ENCODE peak calls at places on chromosomes 4 and X, in four cellular contexts. M, U, B and R are unnamed samples.

GRCh38 chr4:127708985-127709384 is 21.2 kb upstream of the SLC25A31 start:
- DNase-seq in M (no peak), U (no peak), B (peak), R (no peak)

GRCh38 chr4:181659202-181659601 is 584.0 kb upstream of the TENM3 start:
- DNase-seq in M (no peak), U (no peak), B (no peak), R (no peak)

GRCh38 chrX:1807301-1807731 is 192.5 kb downstream of the ASMT start:
- DNase-seq in M (no peak), U (no peak), B (no peak), R (peak)

GRCh38 chrX:447052-447451 is 60.3 kb upstream of the PPP2R3B start:
- DNase-seq in M (no peak), U (no peak), B (no peak), R (no peak)

GRCh38 chr4:24853142-24853541 is 57.8 kb downstream of the SOD3 start:
- DNase-seq in M (no peak), U (no peak), B (no peak), R (no peak)

GRCh38 chr4:176273741-176274140 is 4.7 kb upstream of the ASB5 start:
- DNase-seq in M (no peak), U (no peak), B (no peak), R (no peak)

GRCh38 chr4:67520141-67520540 is 25.2 kb downstream of the CENPC start:
- DNase-seq in M (no peak), U (no peak), B (no peak), R (no peak)

GRCh38 chr4:173040200-173040599 is 128.4 kb upstream of the GALNT7 start:
- DNase-seq in M (no peak), U (no peak), B (peak), R (no peak)

GRCh38 chr4:114807759-114808404 is 209.3 kb downstream of the UGT8 start:
- DNase-seq in M (no peak), U (no peak), B (no peak), R (no peak)

GRCh38 chr4:159607824-159608223 is 504.9 kb downstream of the RAPGEF2 start:
- DNase-seq in M (no peak), U (no peak), B (no peak), R (no peak)

GRCh38 chr4:136319789-136320470 is 1212.4 kb downstream of the PCDH18 start:
- DNase-seq in M (no peak), U (no peak), B (no peak), R (no peak)

GRCh38 chr4:139453041-139453370 is 915 bp upstream of the RAB33B start:
- DNase-seq in M (no peak), U (no peak), B (no peak), R (no peak)

GRCh38 chr4:26067035-26067434 is 153.0 kb downstream of the SMIM20 start:
- DNase-seq in M (no peak), U (no peak), B (no peak), R (no peak)

GRCh38 chrX:133670394-133670793 is 255.1 kb upstream of the GPC4 start:
- DNase-seq in M (no peak), U (no peak), B (peak), R (no peak)

GRCh38 chr4:89506866-89507494 is 199.4 kb upstream of the GPRIN3 start:
- DNase-seq in M (no peak), U (no peak), B (no peak), R (no peak)

GRCh38 chr4:88949605-88950004 is 107.4 kb downstream of the FAM13A start:
- DNase-seq in M (no peak), U (no peak), B (no peak), R (no peak)

GRCh38 chr4:107392951-107393350 is 327.1 kb downstream of the PAPSS1 start:
- DNase-seq in M (no peak), U (no peak), B (no peak), R (no peak)

GRCh38 chr4:18754180-18754579 is 732.6 kb upstream of the LCORL start:
- DNase-seq in M (no peak), U (no peak), B (no peak), R (no peak)

DNA sequence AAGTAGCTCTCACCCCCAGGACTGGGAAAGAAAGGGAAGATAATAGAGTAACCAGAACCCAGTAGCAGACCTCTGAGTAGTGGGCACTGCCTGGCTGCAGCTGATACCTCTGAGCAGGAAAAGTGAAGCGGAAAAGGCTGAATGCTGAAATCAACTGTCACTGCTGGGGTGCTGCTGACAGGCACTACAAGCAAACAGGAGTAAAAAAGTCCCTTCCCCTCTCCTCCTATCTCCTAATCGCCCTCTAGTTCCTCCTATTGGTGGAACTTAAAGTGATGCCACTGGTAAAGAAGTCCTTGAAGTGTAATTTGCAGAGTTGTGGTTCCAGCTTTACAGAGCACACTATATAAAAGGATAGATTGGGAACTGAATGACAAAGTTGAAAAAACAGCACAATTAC is 32.8 kb upstream of the GLRB start:
- DNase-seq in M (no peak), U (no peak), B (no peak), R (no peak)
- TF ChIP-seq CTCF in M (peak), U (no peak), B (no peak), R (no peak)

DNA sequence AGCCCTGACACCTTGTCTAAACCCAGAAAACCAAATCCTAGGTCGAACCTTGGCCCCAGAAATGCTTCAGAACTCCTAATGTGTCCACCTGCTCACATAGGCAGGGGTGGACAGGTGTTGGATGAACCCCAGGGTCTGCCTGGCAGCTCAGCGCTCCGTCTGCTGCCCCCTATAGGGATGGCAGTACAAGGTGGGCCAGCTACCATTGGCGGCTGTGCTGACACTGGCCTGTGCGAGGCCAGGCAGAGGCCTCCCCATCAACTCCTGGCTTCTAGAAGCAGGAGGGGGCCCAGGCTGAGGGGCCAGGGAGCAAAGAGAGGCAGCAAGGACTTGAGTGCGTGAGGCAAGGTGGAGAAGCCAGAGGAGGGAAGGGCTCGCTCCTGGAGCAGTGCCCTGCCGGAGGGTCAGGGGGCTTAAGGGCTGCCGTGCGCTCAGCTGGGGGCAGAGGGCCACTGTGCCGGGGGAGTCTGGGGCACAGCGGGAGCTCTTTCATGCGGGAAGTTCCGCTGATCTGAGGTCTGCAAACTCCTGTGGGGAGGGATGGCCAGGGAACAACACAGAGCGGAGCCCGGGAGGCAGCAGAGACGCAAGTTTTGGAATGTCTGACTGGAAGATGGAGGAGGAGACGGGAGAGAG is 20.6 kb downstream of the CCNQ start:
- DNase-seq in M (no peak), U (no peak), B (no peak), R (no peak)
- TF ChIP-seq CTCF in M (no peak), U (no peak), B (no peak), R (no peak)

DNA sequence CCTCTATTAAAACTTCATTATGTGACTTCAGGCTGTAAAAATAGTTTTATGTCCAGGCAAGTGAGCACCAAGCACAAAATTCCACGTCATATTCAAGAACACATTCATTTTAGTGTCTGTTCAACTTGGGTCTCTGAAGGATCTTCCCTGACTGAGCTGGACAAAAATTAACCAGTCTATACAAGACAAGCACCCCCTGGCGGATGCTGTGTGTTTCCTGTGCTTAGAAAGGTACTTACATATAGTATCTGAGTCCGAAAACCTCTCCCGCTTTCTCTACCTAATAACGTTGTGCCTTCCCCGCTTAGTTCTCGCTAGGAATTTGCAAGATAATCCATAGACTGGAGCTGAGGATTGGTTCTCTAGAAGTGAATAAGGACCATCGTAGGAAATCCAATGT is 2214.5 kb upstream of the TENM3 start:
- DNase-seq in M (no peak), U (no peak), B (no peak), R (no peak)
- TF ChIP-seq CTCF in M (peak), U (no peak), B (no peak), R (no peak)

DNA sequence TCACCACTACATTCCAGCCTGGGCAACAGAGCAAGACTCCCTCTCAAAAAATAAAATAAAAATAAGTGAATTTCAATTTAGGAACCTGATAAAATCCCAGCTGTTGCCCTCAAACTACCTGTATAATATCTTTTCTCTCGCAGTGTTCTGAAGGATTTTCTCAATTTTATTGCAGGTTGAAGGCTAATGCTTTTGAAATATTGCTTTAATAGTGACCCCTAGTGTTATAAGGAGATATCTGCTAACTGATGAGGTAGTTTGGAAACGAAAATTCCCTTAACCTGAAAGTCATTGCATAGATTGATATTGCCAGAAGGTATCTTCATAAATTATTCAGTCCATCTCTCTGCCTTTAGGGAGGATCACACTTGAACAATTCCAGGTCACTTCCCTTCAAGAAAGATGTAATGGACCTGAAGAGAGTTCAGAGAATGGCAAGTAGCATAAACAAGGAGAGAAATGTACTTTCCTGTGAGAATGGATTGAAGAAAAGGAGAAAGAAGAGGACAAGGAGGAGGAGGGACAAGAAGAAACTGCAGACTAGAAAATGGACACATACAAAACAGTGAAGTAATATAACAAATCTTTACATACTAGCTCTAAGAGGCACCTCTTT is 44.1 kb downstream of the TIGD4 start:
- DNase-seq in M (no peak), U (no peak), B (no peak), R (no peak)
- TF ChIP-seq CTCF in M (peak), U (no peak), B (peak), R (peak)

DNA sequence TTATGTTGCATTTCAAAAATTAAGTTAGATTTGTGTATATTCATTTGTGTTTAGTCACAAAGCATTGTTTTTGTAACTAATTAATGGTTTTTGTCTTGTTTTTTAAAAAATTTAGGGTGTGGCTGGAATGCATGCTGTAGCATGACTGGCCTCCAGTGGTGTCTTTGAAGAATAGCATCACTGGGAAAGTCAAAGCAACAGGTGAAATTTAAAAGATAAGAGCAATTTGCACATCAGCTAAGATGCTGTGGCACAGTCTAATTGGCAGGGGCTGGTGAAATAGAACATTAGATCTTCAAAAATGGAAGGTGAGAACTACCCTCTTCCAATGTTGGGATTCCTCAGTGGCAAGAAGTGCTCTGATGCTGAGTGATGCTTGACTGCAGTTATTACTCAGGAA is 45.3 kb downstream of the ANK2 start:
- DNase-seq in M (no peak), U (no peak), B (no peak), R (no peak)
- TF ChIP-seq CTCF in M (peak), U (peak), B (peak), R (no peak)

DNA sequence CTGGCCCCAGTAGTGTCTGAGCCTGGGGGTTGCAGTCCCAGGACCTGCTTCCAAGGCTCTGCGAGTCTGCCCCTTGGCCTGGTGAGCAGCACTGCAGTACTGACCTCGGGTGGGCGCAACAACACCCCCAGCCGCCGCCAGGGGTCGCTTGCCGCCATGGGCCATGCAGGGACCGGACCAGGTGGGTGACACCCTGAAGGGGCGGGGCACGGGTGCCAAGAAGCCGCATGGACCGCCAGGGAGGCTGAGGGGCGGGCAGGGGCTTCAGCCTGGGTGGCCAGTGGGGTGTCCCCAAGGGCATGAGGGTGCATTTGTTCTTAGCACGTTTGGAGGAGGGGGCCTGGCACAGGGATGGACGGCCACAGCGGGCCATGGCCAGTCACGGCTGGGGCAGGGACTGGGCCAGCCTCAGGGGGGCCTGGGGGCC is 25.0 kb downstream of the TACC3 start:
- DNase-seq in M (no peak), U (no peak), B (peak), R (no peak)
- TF ChIP-seq CTCF in M (peak), U (peak), B (peak), R (no peak)